ENCODE peak calls at places on chromosomes 6 and 20, in eight cellular contexts. T is fibroblast of pulmonary artery, N is MG63, A is GM20000, L is NCI-H146, V is iris pigment epithelial cell, U is epithelial cell of esophagus, Z is glomerular endothelial cell. Y is an unnamed sample.

GRCh38 chr20:50580016-50580747 is 70.0 kb downstream of the PTPN1 start:
- DNase-seq in A (peak), N (peak), T (peak), V (no peak), Z (no peak), U (peak), L (peak), Y (peak)

GRCh38 chr6:34490390-34491090 is 24.7 kb downstream of the PACSIN1 start:
- DNase-seq in Z (no peak), A (no peak), T (no peak), L (no peak), V (no peak), N (no peak), U (no peak), Y (no peak)

GRCh38 chr20:11676618-11677289 is 240.9 kb upstream of the BTBD3 start:
- DNase-seq in T (peak), U (peak), V (peak), N (peak), L (peak), Z (peak), A (peak), Y (peak)

GRCh38 chr20:34385464-34385863 is 22.4 kb downstream of the ITCH start:
- DNase-seq in V (no peak), U (no peak), L (no peak), Z (no peak), A (no peak), N (no peak), T (no peak), Y (no peak)

GRCh38 chr20:37381621-37382538 is 35.9 kb downstream of the SRC start:
- DNase-seq in L (no peak), V (no peak), Z (no peak), A (no peak), U (no peak), T (no peak), N (no peak), Y (no peak)

GRCh38 chr6:16684195-16684689 is 77.0 kb downstream of the ATXN1 start:
- DNase-seq in U (peak), L (no peak), T (peak), N (no peak), Z (no peak), V (peak), A (no peak), Y (no peak)

GRCh38 chr20:49578436-49578835 is 10.5 kb upstream of the PTGIS start:
- DNase-seq in T (no peak), Z (no peak), L (no peak), V (no peak), N (no peak), A (no peak), U (no peak), Y (no peak)

GRCh38 chr6:23650676-23651075 is 475.3 kb upstream of the NRSN1 start:
- DNase-seq in U (no peak), Z (no peak), A (no peak), T (no peak), V (no peak), L (no peak), N (no peak), Y (no peak)